ENCODE peak calls at places on chromosomes 13 and 19, in ten cellular contexts. R is CD8-positive, alpha-beta memory T cell; U is fibroblast of the aortic adventitia; A is stimulated activated CD4-positive, alpha-beta T cell treated with anti-CD3 and anti-CD28 coated beads, Interleukin-4, amount 100 ng/mL, for 1 hour; H is HuH-7.5; E is NCI-H1092; C is cardiac muscle cell; M is ELF-1; J is fibroblast of pulmonary artery; Y is right cardiac atrium. W is an unnamed sample.

GRCh38 chr19:38693380-38694223 is 46.2 kb downstream of the ACTN4 start:
- DNase-seq in R (peak), U (peak), A (no peak), H (no peak), E (no peak), C (no peak), M (peak), J (peak), Y (no peak), W (peak)

GRCh38 chr19:58261968-58262921 is 16.5 kb upstream of the ZNF8 start:
- DNase-seq in R (no peak), U (peak), A (no peak), H (no peak), E (no peak), C (no peak), M (no peak), J (peak), Y (no peak), W (no peak)

GRCh38 chr19:53057904-53058579 is 13.5 kb downstream of the ERVV-2 start:
- DNase-seq in R (no peak), U (no peak), A (no peak), H (no peak), E (no peak), C (peak), M (peak), J (no peak), Y (peak), W (no peak)

GRCh38 chr13:42363941-42364612 is 92.1 kb downstream of the AKAP11 start:
- DNase-seq in R (no peak), U (no peak), A (no peak), H (no peak), E (no peak), C (no peak), M (no peak), J (peak), Y (no peak), W (no peak)

GRCh38 chr13:60112771-60113170 is 51.0 kb downstream of the DIAPH3 start:
- DNase-seq in R (no peak), U (peak), A (no peak), H (no peak), E (no peak), C (no peak), M (no peak), J (peak), Y (no peak), W (no peak)

GRCh38 chr19:33703438-33703750 is 81.6 kb downstream of the CHST8 start:
- DNase-seq in R (no peak), U (no peak), A (no peak), H (no peak), E (no peak), C (no peak), M (no peak), J (no peak), Y (no peak), W (peak)

GRCh38 chr19:19406878-19407639 is 1.6 kb downstream of the GATAD2A start:
- DNase-seq in R (peak), U (peak), A (peak), H (no peak), E (no peak), C (no peak), M (peak), J (peak), Y (peak), W (no peak)

GRCh38 chr19:3373971-3374368 is 7.6 kb downstream of the NFIC start:
- DNase-seq in R (no peak), U (no peak), A (no peak), H (no peak), E (no peak), C (no peak), M (no peak), J (no peak), Y (peak), W (peak)

GRCh38 chr19:45271709-45272108 is 20.6 kb downstream of the MARK4 start:
- DNase-seq in R (no peak), U (no peak), A (no peak), H (no peak), E (no peak), C (no peak), M (no peak), J (no peak), Y (no peak), W (no peak)

GRCh38 chr13:60584976-60585375 is 188.0 kb downstream of the TDRD3 start:
- DNase-seq in R (no peak), U (peak), A (no peak), H (no peak), E (no peak), C (no peak), M (peak), J (peak), Y (no peak), W (no peak)

GRCh38 chr19:33096005-33096404 is 15.0 kb downstream of the GPATCH1 start:
- DNase-seq in R (no peak), U (no peak), A (no peak), H (no peak), E (no peak), C (no peak), M (no peak), J (no peak), Y (no peak), W (no peak)

GRCh38 chr19:24062222-24062621 is 24.8 kb upstream of the ZNF254 start:
- DNase-seq in R (no peak), U (no peak), A (no peak), H (no peak), E (no peak), C (no peak), M (no peak), J (no peak), Y (no peak), W (no peak)

GRCh38 chr19:43624933-43625332 is 5.5 kb upstream of the ZNF428 start:
- DNase-seq in R (peak), U (no peak), A (peak), H (no peak), E (no peak), C (peak), M (peak), J (peak), Y (peak), W (peak)

GRCh38 chr13:96946709-96947311 is 47.5 kb downstream of the OXGR1 start:
- DNase-seq in R (no peak), U (no peak), A (no peak), H (no peak), E (no peak), C (peak), M (no peak), J (no peak), Y (no peak), W (no peak)

GRCh38 chr13:95335667-95336066 is 34.4 kb upstream of the ABCC4 start:
- DNase-seq in R (no peak), U (no peak), A (no peak), H (no peak), E (no peak), C (no peak), M (no peak), J (no peak), Y (no peak), W (no peak)

GRCh38 chr19:48108997-48109782 is 1.4 kb downstream of the PLA2G4C start:
- DNase-seq in R (no peak), U (no peak), A (no peak), H (no peak), E (no peak), C (no peak), M (no peak), J (no peak), Y (no peak), W (no peak)

GRCh38 chr19:7611541-7612279 is 16.0 kb downstream of the CAMSAP3 start:
- DNase-seq in R (no peak), U (no peak), A (no peak), H (no peak), E (no peak), C (no peak), M (no peak), J (no peak), Y (peak), W (no peak)

W was measured in Right ventricle myocardium inferior.